ENCODE peak calls at places on chromosomes 6 and 20, in four cellular contexts. One of them, this sample, is unnamed.

GRCh38 chr6:166632731-166633130 is 5.7 kb upstream of the RPS6KA2 start:
- DNase-seq in transverse colon: no peak
- DNase-seq in thyroid gland: no peak
- DNase-seq in kidney: no peak
- DNase-seq in this sample: no peak

GRCh38 chr6:148507774-148508173 is 165.1 kb downstream of the SASH1 start:
- DNase-seq in kidney: no peak
- DNase-seq in transverse colon: no peak
- DNase-seq in thyroid gland: no peak
- DNase-seq in this sample: no peak

GRCh38 chr6:111033628-111034289 is 51.9 kb downstream of the RPF2 start:
- DNase-seq in kidney: no peak
- DNase-seq in thyroid gland: peak; percentile 9
- DNase-seq in transverse colon: no peak
- DNase-seq in this sample: no peak

GRCh38 chr20:50101281-50101680 is 11.7 kb downstream of the UBE2V1 start:
- DNase-seq in kidney: no peak
- DNase-seq in transverse colon: no peak
- DNase-seq in thyroid gland: peak; percentile 53
- DNase-seq in this sample: no peak

GRCh38 chr6:107704377-107705013 is 119.6 kb downstream of the SCML4 start:
- DNase-seq in thyroid gland: no peak
- DNase-seq in transverse colon: no peak
- DNase-seq in kidney: no peak
- DNase-seq in this sample: no peak

GRCh38 chr20:62548483-62548882 is 72.7 kb upstream of the GATA5 start:
- DNase-seq in transverse colon: no peak
- DNase-seq in thyroid gland: no peak
- DNase-seq in kidney: no peak
- DNase-seq in this sample: no peak

GRCh38 chr6:52253494-52253893 is 9.2 kb upstream of the IL17F start:
- DNase-seq in thyroid gland: no peak
- DNase-seq in kidney: no peak
- DNase-seq in transverse colon: no peak
- DNase-seq in this sample: no peak

GRCh38 chr6:16224409-16224808 is 14.0 kb upstream of the GMPR start:
- DNase-seq in kidney: no peak
- DNase-seq in transverse colon: no peak
- DNase-seq in thyroid gland: no peak
- DNase-seq in this sample: no peak

GRCh38 chr6:145241039-145241438 is 494.3 kb downstream of the EPM2A start:
- DNase-seq in transverse colon: no peak
- DNase-seq in thyroid gland: no peak
- DNase-seq in kidney: no peak
- DNase-seq in this sample: no peak

GRCh38 chr20:25247100-25247665 is 702 bp upstream of the PYGB start:
- DNase-seq in transverse colon: peak; percentile 79
- DNase-seq in thyroid gland: peak; percentile 61
- DNase-seq in kidney: peak; percentile 86
- DNase-seq in this sample: no peak

GRCh38 chr6:15417811-15418210 is 171.9 kb downstream of the JARID2 start:
- DNase-seq in kidney: no peak
- DNase-seq in thyroid gland: no peak
- DNase-seq in transverse colon: no peak
- DNase-seq in this sample: no peak

GRCh38 chr6:14440215-14440890 is 322.8 kb downstream of the CD83 start:
- DNase-seq in transverse colon: no peak
- DNase-seq in thyroid gland: no peak
- DNase-seq in kidney: no peak
- DNase-seq in this sample: no peak

GRCh38 chr6:160024152-160024551 is 55.3 kb downstream of the IGF2R start:
- DNase-seq in kidney: no peak
- DNase-seq in transverse colon: no peak
- DNase-seq in thyroid gland: no peak
- DNase-seq in this sample: no peak
- H3K27ac ChIP-seq in kidney: no peak overlapping the region
- H3K27ac ChIP-seq in transverse colon: no peak overlapping the region
- H3K27ac ChIP-seq in thyroid gland: no peak overlapping the region
- H3K27ac ChIP-seq in this sample: no peak overlapping the region

GRCh38 chr20:58480455-58481356 is 34.5 kb downstream of the APCDD1L start:
- DNase-seq in transverse colon: no peak
- DNase-seq in thyroid gland: no peak
- DNase-seq in kidney: no peak
- DNase-seq in this sample: no peak

GRCh38 chr20:58478141-58478805 is 36.9 kb downstream of the APCDD1L start:
- DNase-seq in kidney: no peak
- DNase-seq in thyroid gland: no peak
- DNase-seq in transverse colon: no peak
- DNase-seq in this sample: no peak

GRCh38 chr20:58481541-58482021 is 33.6 kb downstream of the APCDD1L start:
- DNase-seq in kidney: no peak
- DNase-seq in transverse colon: peak; percentile 59
- DNase-seq in thyroid gland: no peak
- DNase-seq in this sample: no peak

GRCh38 chr20:58482416-58482815 is 32.8 kb downstream of the APCDD1L start:
- DNase-seq in transverse colon: no peak
- DNase-seq in kidney: no peak
- DNase-seq in thyroid gland: no peak
- DNase-seq in this sample: no peak

DNA sequence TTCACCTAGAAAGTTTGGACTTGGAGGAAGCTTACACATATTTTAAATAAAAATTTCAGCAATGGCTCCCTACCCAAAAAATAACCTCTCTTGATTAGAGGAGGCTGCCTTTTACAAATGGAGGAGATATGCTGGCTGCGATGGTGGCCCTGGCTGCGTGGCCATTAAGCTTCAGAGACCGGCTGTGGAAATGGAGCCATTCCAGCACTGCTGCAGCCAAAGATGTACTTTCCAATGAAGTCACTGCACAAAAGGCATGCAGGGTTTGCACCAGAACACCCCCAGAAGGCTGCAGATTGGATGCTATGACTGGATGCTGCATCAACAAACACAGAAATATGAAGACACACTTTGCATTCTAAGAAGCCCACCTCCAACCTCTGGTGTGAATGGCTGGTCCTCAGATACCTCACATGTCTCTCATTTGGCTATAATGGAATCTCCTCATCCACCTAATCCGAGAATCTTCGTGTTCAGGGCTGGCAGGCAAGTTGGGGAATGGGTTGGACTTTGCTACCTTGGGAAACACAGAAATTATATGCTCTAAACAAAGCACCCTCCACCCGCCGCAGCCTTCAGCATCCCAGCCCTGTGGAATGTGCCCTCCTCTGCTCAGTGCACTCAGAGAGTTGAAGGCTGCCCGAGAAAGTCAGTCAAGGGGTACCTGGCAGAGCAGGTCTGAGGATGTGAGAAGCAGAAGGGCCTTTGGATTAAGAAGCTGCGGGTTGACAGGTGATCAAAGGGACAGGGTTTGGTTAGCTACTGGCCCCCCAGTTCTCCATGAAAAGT is 35.3 kb downstream of the APCDD1L start:
- DNase-seq in transverse colon: no peak
- DNase-seq in kidney: no peak
- DNase-seq in thyroid gland: no peak
- DNase-seq in this sample: no peak
- H3K27ac ChIP-seq in transverse colon: no peak overlapping the region
- H3K27ac ChIP-seq in kidney: no peak overlapping the region
- H3K27ac ChIP-seq in thyroid gland: no peak overlapping the region
- H3K27ac ChIP-seq in this sample: no peak overlapping the region

DNA sequence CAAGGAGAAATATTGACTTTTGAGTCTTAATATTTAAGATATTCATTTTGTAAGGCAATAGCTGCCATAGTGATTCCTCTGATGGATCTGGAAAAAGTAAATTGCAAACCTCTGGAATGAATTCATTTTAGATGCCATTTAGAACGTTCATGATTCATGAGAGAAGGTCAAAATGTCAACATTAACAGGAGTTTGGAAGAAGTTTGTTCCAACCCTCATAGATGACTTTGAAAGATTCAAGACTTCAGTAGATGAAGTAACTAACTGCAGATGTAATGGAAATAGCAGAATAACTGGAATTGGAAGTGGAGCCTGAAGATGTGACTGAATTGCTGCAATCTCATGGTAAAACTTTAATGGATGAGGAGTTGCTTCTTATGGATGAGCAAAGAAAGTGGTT is 100.9 kb upstream of the CCN2 start:
- DNase-seq in transverse colon: no peak
- DNase-seq in kidney: no peak
- DNase-seq in thyroid gland: no peak
- DNase-seq in this sample: no peak
- H3K27ac ChIP-seq in transverse colon: no peak overlapping the region
- H3K27ac ChIP-seq in kidney: no peak overlapping the region
- H3K27ac ChIP-seq in thyroid gland: no peak overlapping the region
- H3K27ac ChIP-seq in this sample: no peak overlapping the region

GRCh38 chr6:6085928-6086668 is 79.4 kb upstream of the NRN1 start:
- DNase-seq in thyroid gland: no peak
- DNase-seq in transverse colon: no peak
- DNase-seq in kidney: no peak
- DNase-seq in this sample: no peak
- H3K27ac ChIP-seq in thyroid gland: no peak overlapping the region
- H3K27ac ChIP-seq in transverse colon: no peak overlapping the region
- H3K27ac ChIP-seq in kidney: no peak overlapping the region
- H3K27ac ChIP-seq in this sample: no peak overlapping the region